ENCODE peak calls at places on chromosomes 5 and 9, in six cellular contexts. One of them, this sample, is unnamed.

GRCh38 chr9:137545123-137545522 is 5.1 kb downstream of the PNPLA7 start:
- DNase-seq in left lung: no peak
- DNase-seq in AG09309: no peak
- DNase-seq in heart left ventricle: no peak
- DNase-seq in right lobe of liver: no peak
- DNase-seq in cardiac fibroblast: peak
- DNase-seq in this sample: no peak

GRCh38 chr9:132586830-132587483 is 4.6 kb downstream of the BARHL1 start:
- DNase-seq in cardiac fibroblast: no peak
- DNase-seq in right lobe of liver: no peak
- DNase-seq in heart left ventricle: no peak
- DNase-seq in left lung: no peak
- DNase-seq in AG09309: no peak
- DNase-seq in this sample: no peak

GRCh38 chr9:131271506-131271931 is 4.8 kb downstream of the FAM78A start:
- DNase-seq in left lung: no peak
- DNase-seq in right lobe of liver: no peak
- DNase-seq in heart left ventricle: no peak
- DNase-seq in cardiac fibroblast: no peak
- DNase-seq in AG09309: no peak
- DNase-seq in this sample: no peak

GRCh38 chr9:93900971-93901861 is 53.9 kb downstream of the BARX1 start:
- DNase-seq in cardiac fibroblast: no peak
- DNase-seq in AG09309: no peak
- DNase-seq in left lung: peak
- DNase-seq in heart left ventricle: peak
- DNase-seq in right lobe of liver: peak
- DNase-seq in this sample: no peak

GRCh38 chr5:10485142-10485795 is 43.6 kb downstream of the ROPN1L start:
- DNase-seq in AG09309: no peak
- DNase-seq in left lung: no peak
- DNase-seq in cardiac fibroblast: peak
- DNase-seq in right lobe of liver: no peak
- DNase-seq in heart left ventricle: peak
- DNase-seq in this sample: peak

GRCh38 chr5:23583081-23583480 is 75.7 kb downstream of the PRDM9 start:
- DNase-seq in AG09309: no peak
- DNase-seq in cardiac fibroblast: no peak
- DNase-seq in heart left ventricle: no peak
- DNase-seq in right lobe of liver: no peak
- DNase-seq in left lung: no peak
- DNase-seq in this sample: no peak

GRCh38 chr9:92669527-92669889 is 423 bp downstream of the IPPK start:
- DNase-seq in left lung: peak
- DNase-seq in right lobe of liver: no peak
- DNase-seq in cardiac fibroblast: no peak
- DNase-seq in heart left ventricle: no peak
- DNase-seq in AG09309: no peak
- DNase-seq in this sample: no peak

GRCh38 chr5:154642499-154643245 is 112.5 kb upstream of the LARP1 start:
- DNase-seq in right lobe of liver: peak
- DNase-seq in cardiac fibroblast: peak
- DNase-seq in left lung: no peak
- DNase-seq in AG09309: no peak
- DNase-seq in heart left ventricle: no peak
- DNase-seq in this sample: no peak

GRCh38 chr5:40984884-40985283 is 75.6 kb downstream of the C7 start:
- DNase-seq in AG09309: no peak
- DNase-seq in heart left ventricle: no peak
- DNase-seq in cardiac fibroblast: no peak
- DNase-seq in left lung: no peak
- DNase-seq in right lobe of liver: no peak
- DNase-seq in this sample: peak

GRCh38 chr5:159412284-159413046 is 82.2 kb upstream of the IL12B start:
- DNase-seq in left lung: no peak
- DNase-seq in cardiac fibroblast: peak
- DNase-seq in right lobe of liver: no peak
- DNase-seq in AG09309: no peak
- DNase-seq in heart left ventricle: no peak
- DNase-seq in this sample: no peak

GRCh38 chr5:96934291-96934694 is 1.6 kb upstream of the LNPEP start:
- DNase-seq in right lobe of liver: no peak
- DNase-seq in cardiac fibroblast: no peak
- DNase-seq in heart left ventricle: no peak
- DNase-seq in AG09309: peak
- DNase-seq in left lung: no peak
- DNase-seq in this sample: no peak

GRCh38 chr5:36152324-36153298 is 700 bp downstream of the SKP2 start:
- DNase-seq in right lobe of liver: no peak
- DNase-seq in cardiac fibroblast: peak
- DNase-seq in AG09309: no peak
- DNase-seq in heart left ventricle: no peak
- DNase-seq in left lung: no peak
- DNase-seq in this sample: no peak

GRCh38 chr5:173217626-173218397 is 17.2 kb downstream of the NKX2-5 start:
- DNase-seq in right lobe of liver: no peak
- DNase-seq in left lung: no peak
- DNase-seq in AG09309: no peak
- DNase-seq in heart left ventricle: no peak
- DNase-seq in cardiac fibroblast: no peak
- DNase-seq in this sample: no peak

GRCh38 chr5:159616967-159617366 is 286.7 kb upstream of the IL12B start:
- DNase-seq in heart left ventricle: no peak
- DNase-seq in AG09309: peak
- DNase-seq in left lung: no peak
- DNase-seq in cardiac fibroblast: no peak
- DNase-seq in right lobe of liver: no peak
- DNase-seq in this sample: no peak

GRCh38 chr9:2771661-2772060 is 54.4 kb downstream of the KCNV2 start:
- DNase-seq in cardiac fibroblast: no peak
- DNase-seq in heart left ventricle: no peak
- DNase-seq in right lobe of liver: no peak
- DNase-seq in left lung: no peak
- DNase-seq in AG09309: no peak
- DNase-seq in this sample: no peak

GRCh38 chr5:80672140-80672736 is 17.5 kb upstream of the DHFR start:
- DNase-seq in right lobe of liver: peak
- DNase-seq in left lung: no peak
- DNase-seq in cardiac fibroblast: peak
- DNase-seq in AG09309: no peak
- DNase-seq in heart left ventricle: peak
- DNase-seq in this sample: no peak

GRCh38 chr9:69516353-69517322 is 155.5 kb downstream of the APBA1 start:
- DNase-seq in cardiac fibroblast: no peak
- DNase-seq in heart left ventricle: no peak
- DNase-seq in left lung: peak
- DNase-seq in right lobe of liver: no peak
- DNase-seq in AG09309: no peak
- DNase-seq in this sample: no peak

GRCh38 chr5:179123491-179124328 is 63.5 kb downstream of the ZNF354C start:
- DNase-seq in right lobe of liver: peak
- DNase-seq in left lung: peak
- DNase-seq in cardiac fibroblast: no peak
- DNase-seq in AG09309: no peak
- DNase-seq in heart left ventricle: no peak
- DNase-seq in this sample: no peak

GRCh38 chr5:158792186-158792585 is 307.5 kb downstream of the EBF1 start:
- DNase-seq in AG09309: no peak
- DNase-seq in heart left ventricle: no peak
- DNase-seq in left lung: no peak
- DNase-seq in cardiac fibroblast: no peak
- DNase-seq in right lobe of liver: no peak
- DNase-seq in this sample: no peak

GRCh38 chr9:100739208-100739607 is 161.3 kb downstream of the CAVIN4 start:
- DNase-seq in left lung: no peak
- DNase-seq in AG09309: no peak
- DNase-seq in cardiac fibroblast: no peak
- DNase-seq in heart left ventricle: no peak
- DNase-seq in right lobe of liver: no peak
- DNase-seq in this sample: no peak

GRCh38 chr5:133366966-133367365 is 245.4 kb downstream of the FSTL4 start:
- DNase-seq in AG09309: no peak
- DNase-seq in cardiac fibroblast: no peak
- DNase-seq in right lobe of liver: no peak
- DNase-seq in heart left ventricle: no peak
- DNase-seq in left lung: no peak
- DNase-seq in this sample: no peak

GRCh38 chr5:176559683-176560082 is 10.5 kb downstream of the CDHR2 start:
- DNase-seq in cardiac fibroblast: no peak
- DNase-seq in heart left ventricle: no peak
- DNase-seq in left lung: no peak
- DNase-seq in right lobe of liver: no peak
- DNase-seq in AG09309: no peak
- DNase-seq in this sample: no peak
- TF ChIP-seq CTCF in cardiac fibroblast: no peak
- TF ChIP-seq CTCF in heart left ventricle: no peak
- TF ChIP-seq CTCF in left lung: no peak
- TF ChIP-seq CTCF in right lobe of liver: no peak
- TF ChIP-seq CTCF in AG09309: no peak
- TF ChIP-seq CTCF in this sample: no peak

DNA sequence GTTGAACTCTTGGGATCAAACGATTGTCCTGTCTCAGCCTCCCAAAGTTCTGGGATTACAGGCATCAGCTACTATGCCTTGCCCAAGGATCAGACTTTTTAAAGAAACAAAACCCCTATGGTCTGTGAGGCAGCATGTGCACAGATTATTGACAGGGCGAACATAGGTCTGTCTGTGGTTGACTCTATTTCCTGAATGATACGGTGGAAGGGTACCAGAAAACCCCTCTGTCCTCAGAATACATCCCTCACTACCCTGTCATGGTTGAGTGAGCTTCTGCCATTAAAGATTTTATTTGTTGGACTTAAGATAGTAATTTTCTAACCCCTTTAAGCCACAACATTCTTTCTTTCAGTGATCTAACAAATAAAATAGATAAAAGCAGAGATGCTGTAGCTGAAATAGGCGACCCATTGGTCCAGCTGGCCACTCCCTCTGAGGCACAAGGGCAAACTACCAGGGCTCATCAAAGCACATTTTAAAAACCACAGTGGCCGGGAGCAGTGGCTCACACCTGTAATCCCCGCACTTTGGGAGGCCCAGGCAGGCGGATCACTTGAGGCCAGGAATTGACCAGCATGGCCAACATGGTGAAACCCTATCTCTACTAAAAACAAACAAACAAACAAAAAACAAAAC is 84.9 kb upstream of the ANKRD55 start:
- DNase-seq in left lung: no peak
- DNase-seq in heart left ventricle: no peak
- DNase-seq in AG09309: no peak
- DNase-seq in cardiac fibroblast: no peak
- DNase-seq in right lobe of liver: no peak
- DNase-seq in this sample: no peak
- TF ChIP-seq CTCF in left lung: no peak
- TF ChIP-seq CTCF in heart left ventricle: no peak
- TF ChIP-seq CTCF in AG09309: no peak
- TF ChIP-seq CTCF in cardiac fibroblast: no peak
- TF ChIP-seq CTCF in right lobe of liver: no peak
- TF ChIP-seq CTCF in this sample: no peak

GRCh38 chr5:109558952-109559351 is 130.8 kb upstream of the MAN2A1 start:
- DNase-seq in right lobe of liver: no peak
- DNase-seq in heart left ventricle: no peak
- DNase-seq in AG09309: no peak
- DNase-seq in cardiac fibroblast: no peak
- DNase-seq in left lung: no peak
- DNase-seq in this sample: no peak

GRCh38 chr5:109561447-109561846 is 128.3 kb upstream of the MAN2A1 start:
- DNase-seq in AG09309: no peak
- DNase-seq in cardiac fibroblast: no peak
- DNase-seq in right lobe of liver: no peak
- DNase-seq in left lung: no peak
- DNase-seq in heart left ventricle: no peak
- DNase-seq in this sample: no peak

GRCh38 chr5:109558364-109558763 is 131.4 kb upstream of the MAN2A1 start:
- DNase-seq in right lobe of liver: no peak
- DNase-seq in left lung: no peak
- DNase-seq in AG09309: no peak
- DNase-seq in heart left ventricle: no peak
- DNase-seq in cardiac fibroblast: no peak
- DNase-seq in this sample: no peak

GRCh38 chr5:109563189-109563588 is 126.5 kb upstream of the MAN2A1 start:
- DNase-seq in left lung: no peak
- DNase-seq in heart left ventricle: no peak
- DNase-seq in right lobe of liver: no peak
- DNase-seq in AG09309: no peak
- DNase-seq in cardiac fibroblast: no peak
- DNase-seq in this sample: no peak

GRCh38 chr5:109560554-109560953 is 129.2 kb upstream of the MAN2A1 start:
- DNase-seq in heart left ventricle: no peak
- DNase-seq in cardiac fibroblast: no peak
- DNase-seq in right lobe of liver: no peak
- DNase-seq in left lung: no peak
- DNase-seq in AG09309: no peak
- DNase-seq in this sample: no peak
- TF ChIP-seq CTCF in heart left ventricle: no peak
- TF ChIP-seq CTCF in cardiac fibroblast: no peak
- TF ChIP-seq CTCF in right lobe of liver: no peak
- TF ChIP-seq CTCF in left lung: no peak
- TF ChIP-seq CTCF in AG09309: no peak
- TF ChIP-seq CTCF in this sample: no peak

GRCh38 chr9:114538241-114538640 is 33.0 kb upstream of the WHRN start:
- DNase-seq in heart left ventricle: no peak
- DNase-seq in AG09309: no peak
- DNase-seq in left lung: no peak
- DNase-seq in cardiac fibroblast: no peak
- DNase-seq in right lobe of liver: no peak
- DNase-seq in this sample: no peak
- TF ChIP-seq CTCF in heart left ventricle: no peak
- TF ChIP-seq CTCF in AG09309: no peak
- TF ChIP-seq CTCF in left lung: no peak
- TF ChIP-seq CTCF in cardiac fibroblast: no peak
- TF ChIP-seq CTCF in right lobe of liver: peak
- TF ChIP-seq CTCF in this sample: no peak

DNA sequence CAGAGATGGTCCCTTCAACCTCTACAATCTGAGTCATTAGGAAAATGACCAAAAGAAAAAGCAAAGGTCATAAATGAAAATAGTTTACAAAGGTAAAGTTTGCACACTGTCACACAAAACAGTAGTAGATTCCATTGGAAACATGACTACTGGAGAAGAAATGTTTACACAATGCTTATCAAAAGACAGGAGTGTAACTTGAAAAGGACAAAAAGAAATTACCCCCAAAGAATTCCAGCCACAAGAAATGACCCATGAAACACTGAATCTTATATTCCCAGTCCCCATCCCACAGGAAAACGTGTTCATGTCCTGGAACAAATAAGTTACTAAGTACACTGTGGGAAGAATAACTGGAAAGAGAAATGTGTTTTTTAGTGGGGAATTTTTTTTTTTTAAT is 385.1 kb downstream of the SEMA5A start:
- DNase-seq in left lung: no peak
- DNase-seq in cardiac fibroblast: no peak
- DNase-seq in heart left ventricle: no peak
- DNase-seq in AG09309: no peak
- DNase-seq in right lobe of liver: no peak
- DNase-seq in this sample: no peak
- TF ChIP-seq CTCF in left lung: no peak
- TF ChIP-seq CTCF in cardiac fibroblast: no peak
- TF ChIP-seq CTCF in heart left ventricle: no peak
- TF ChIP-seq CTCF in AG09309: no peak
- TF ChIP-seq CTCF in right lobe of liver: no peak
- TF ChIP-seq CTCF in this sample: no peak